ENCODE peak calls at places on chromosomes 7 and 10, in seven cellular contexts. I, U, Z, G, O, Q and P are unnamed samples.

GRCh38 chr10:12730809-12731519 is 270.5 kb downstream of the CCDC3 start:
- DNase-seq in I (no peak), U (no peak), Z (no peak), G (no peak), O (no peak), Q (no peak), P (no peak)

GRCh38 chr7:67387851-67388250 is 391.2 kb downstream of the TYW1 start:
- DNase-seq in I (no peak), U (no peak), Z (no peak), G (no peak), O (no peak), Q (no peak), P (no peak)

GRCh38 chr7:6026011-6026819 is 5.0 kb upstream of the ANKRD61 start:
- DNase-seq in I (peak; percentile 34), U (peak; percentile 78), Z (no peak), G (peak; percentile 18), O (no peak), Q (peak; percentile 53), P (peak; percentile 52)

GRCh38 chr10:78551184-78552005 is 517.4 kb upstream of the ZMIZ1 start:
- DNase-seq in I (no peak), U (no peak), Z (no peak), G (no peak), O (no peak), Q (no peak), P (peak; percentile 95)

GRCh38 chr7:135430626-135431025 is 79.3 kb downstream of the CNOT4 start:
- DNase-seq in I (no peak), U (no peak), Z (no peak), G (no peak), O (no peak), Q (no peak), P (no peak)

GRCh38 chr10:133087679-133088523 is at the start of gene ADGRA1:
- DNase-seq in I (no peak), U (no peak), Z (no peak), G (no peak), O (no peak), Q (no peak), P (no peak)

GRCh38 chr7:139095194-139095659 is 14.3 kb downstream of the ZC3HAV1 start:
- DNase-seq in I (no peak), U (peak; percentile 77), Z (no peak), G (no peak), O (no peak), Q (no peak), P (peak; percentile 98)

GRCh38 chr7:55192718-55193117 is 172.4 kb upstream of the LANCL2 start:
- DNase-seq in I (no peak), U (no peak), Z (no peak), G (no peak), O (no peak), Q (peak; percentile 94), P (no peak)

GRCh38 chr7:36958094-36958718 is 233.9 kb upstream of the AOAH start:
- DNase-seq in I (no peak), U (no peak), Z (no peak), G (no peak), O (no peak), Q (no peak), P (no peak)

GRCh38 chr10:78194539-78195402 is 161.1 kb downstream of the RPS24 start:
- DNase-seq in I (no peak), U (no peak), Z (no peak), G (no peak), O (no peak), Q (peak; percentile 66), P (peak; percentile 56)

GRCh38 chr10:73495884-73496674 is at the start of gene PPP3CB:
- DNase-seq in I (peak; percentile 91), U (peak; percentile 91), Z (no peak), G (peak; percentile 90), O (peak; percentile 69), Q (peak; percentile 96), P (peak; percentile 95)

GRCh38 chr10:100998183-100998990 is 1.2 kb upstream of the LZTS2 start:
- DNase-seq in I (peak; percentile 74), U (peak; percentile 65), Z (no peak), G (peak; percentile 77), O (peak; percentile 66), Q (peak; percentile 91), P (no peak)

GRCh38 chr10:110858297-110858934 is 13.3 kb upstream of the PDCD4 start:
- DNase-seq in I (peak; percentile 74), U (no peak), Z (no peak), G (no peak), O (no peak), Q (no peak), P (no peak)

GRCh38 chr7:55641811-55642210 is 69.5 kb upstream of the VOPP1 start:
- DNase-seq in I (no peak), U (no peak), Z (no peak), G (no peak), O (no peak), Q (no peak), P (peak; percentile 55)

GRCh38 chr7:34327681-34328080 is 330.3 kb upstream of the NPSR1 start:
- DNase-seq in I (no peak), U (no peak), Z (no peak), G (no peak), O (no peak), Q (peak; percentile 79), P (no peak)

GRCh38 chr7:492714-493065 is 27.0 kb downstream of the PDGFA start:
- DNase-seq in I (no peak), U (no peak), Z (no peak), G (peak; percentile 85), O (no peak), Q (no peak), P (no peak)

GRCh38 chr7:1512781-1513656 is 8.8 kb upstream of the INTS1 start:
- DNase-seq in I (no peak), U (peak; percentile 55), Z (no peak), G (no peak), O (no peak), Q (peak; percentile 98), P (peak; percentile 85)

GRCh38 chr7:91784469-91784868 is 96.0 kb downstream of the MTERF1 start:
- DNase-seq in I (peak; percentile 72), U (no peak), Z (no peak), G (peak; percentile 39), O (no peak), Q (peak; percentile 52), P (peak; percentile 22)

GRCh38 chr10:36313142-36313541 is 671.0 kb upstream of the FZD8 start:
- DNase-seq in I (no peak), U (no peak), Z (no peak), G (no peak), O (no peak), Q (no peak), P (peak; percentile 32)

GRCh38 chr7:91165846-91166230 is 98.4 kb upstream of the FZD1 start:
- DNase-seq in I (no peak), U (no peak), Z (no peak), G (no peak), O (no peak), Q (no peak), P (no peak)

GRCh38 chr10:126504051-126504760 is 115.9 kb upstream of the ADAM12 start:
- DNase-seq in I (peak; percentile 28), U (no peak), Z (no peak), G (no peak), O (no peak), Q (peak; percentile 71), P (peak; percentile 53)

GRCh38 chr7:134905375-134905774 is 80.9 kb upstream of the AGBL3 start:
- DNase-seq in I (no peak), U (no peak), Z (no peak), G (no peak), O (no peak), Q (peak; percentile 85), P (no peak)

GRCh38 chr7:25982684-25983083 is 169.3 kb upstream of the NFE2L3 start:
- DNase-seq in I (no peak), U (no peak), Z (no peak), G (no peak), O (no peak), Q (no peak), P (peak; percentile 74)

GRCh38 chr7:117171106-117171505 is 151.8 kb downstream of the WNT2 start:
- DNase-seq in I (no peak), U (no peak), Z (no peak), G (no peak), O (no peak), Q (no peak), P (no peak)

GRCh38 chr10:104130041-104130440 is 8.1 kb downstream of the SFR1 start:
- DNase-seq in I (no peak), U (no peak), Z (no peak), G (no peak), O (no peak), Q (no peak), P (no peak)

GRCh38 chr7:94472608-94473007 is 37.0 kb upstream of the CASD1 start:
- DNase-seq in I (no peak), U (no peak), Z (no peak), G (no peak), O (no peak), Q (no peak), P (no peak)

GRCh38 chr10:100847440-100847839 is 65.3 kb upstream of the SLF2 start:
- DNase-seq in I (peak; percentile 11), U (no peak), Z (peak; percentile 38), G (no peak), O (no peak), Q (peak; percentile 22), P (no peak)